ENCODE peak calls at places on chromosomes 11 and 22, in five cellular contexts. Y is memory B cell; A is heart right ventricle; G is activated CD8-positive, alpha-beta T cell treated with anti-CD3 and anti-CD28 coated beads for 36 hours; Q is sciatic nerve. O is an unnamed sample.

GRCh38 chr11:96342131-96342970 is 644 bp downstream of the MAML2 start:
- ATAC-seq in Y (no peak), A (peak), G (no peak), Q (peak), O (no peak)

GRCh38 chr11:87437133-87437843 is 399.6 kb downstream of the TMEM135 start:
- ATAC-seq in Y (no peak), A (no peak), G (no peak), Q (no peak), O (no peak)

GRCh38 chr11:47413908-47414684 is 5.7 kb downstream of the SLC39A13 start:
- ATAC-seq in Y (no peak), A (peak), G (no peak), Q (peak), O (no peak)

GRCh38 chr22:22552630-22553029 is 6.4 kb downstream of the PRAME start:
- ATAC-seq in Y (no peak), A (no peak), G (no peak), Q (no peak), O (no peak)

GRCh38 chr22:37284807-37285355 is 2.6 kb downstream of the CYTH4 start:
- ATAC-seq in Y (peak), A (peak), G (peak), Q (peak), O (no peak)

GRCh38 chr22:42635531-42635930 is 4.9 kb downstream of the ATP5MGL start:
- ATAC-seq in Y (no peak), A (peak), G (no peak), Q (peak), O (no peak)

GRCh38 chr22:41245917-41246499 is 5.3 kb upstream of the CHADL start:
- ATAC-seq in Y (no peak), A (no peak), G (no peak), Q (no peak), O (no peak)

GRCh38 chr11:85759915-85760314 is 51.0 kb downstream of the SYTL2 start:
- ATAC-seq in Y (no peak), A (no peak), G (no peak), Q (no peak), O (no peak)

GRCh38 chr11:128516886-128517285 is 70.5 kb downstream of the ETS1 start:
- ATAC-seq in Y (no peak), A (no peak), G (no peak), Q (no peak), O (no peak)

O was measured in activated T-helper 17 cell treated with anti-CD3 and anti-CD28 coated beads, Interleukin-2, amount 50 U/mL, for 72 hours.